ENCODE peak calls at places on chromosomes 11 and 22, in four cellular contexts. X is HepG2, A is HCT116, D is K562. P is an unnamed sample.

GRCh38 chr11:6882747-6883146 is 6.3 kb downstream of the OR10A4 start:
- DNase-seq in X (no peak), A (no peak), D (no peak), P (no peak)

GRCh38 chr11:118625036-118625690 is 17.7 kb downstream of the PHLDB1 start:
- DNase-seq in X (no peak), A (no peak), D (no peak), P (no peak)

GRCh38 chr22:33073989-33074391 is 15.8 kb upstream of the SYN3 start:
- DNase-seq in X (no peak), A (no peak), D (no peak), P (peak; percentile 48)

GRCh38 chr11:70282012-70282411 is 11.5 kb downstream of the PPFIA1 start:
- DNase-seq in X (no peak), A (no peak), D (no peak), P (no peak)

GRCh38 chr22:23306926-23307325 is 126.6 kb downstream of the BCR start:
- DNase-seq in X (no peak), A (no peak), D (no peak), P (no peak)

GRCh38 chr11:118068206-118068944 is 8.5 kb upstream of the TMPRSS4 start:
- DNase-seq in X (no peak), A (no peak), D (peak; percentile 63), P (no peak)

GRCh38 chr11:113305440-113306336 is 8.7 kb upstream of the TTC12 start:
- DNase-seq in X (peak; percentile 32), A (peak; percentile 53), D (peak; percentile 58), P (peak; percentile 59)

GRCh38 chr11:134015541-134015940 is 53.3 kb upstream of the JAM3 start:
- DNase-seq in X (no peak), A (no peak), D (no peak), P (no peak)

GRCh38 chr11:58776891-58777451 is 45.2 kb upstream of the GLYAT start:
- DNase-seq in X (no peak), A (no peak), D (peak; percentile 93), P (no peak)

GRCh38 chr11:124669193-124669592 is 4.3 kb downstream of the SIAE start:
- DNase-seq in X (peak; percentile 33), A (peak; percentile 28), D (peak; percentile 78), P (peak; percentile 51)

GRCh38 chr22:38953577-38954413 is 3.6 kb upstream of the APOBEC3A start:
- DNase-seq in X (no peak), A (no peak), D (no peak), P (no peak)

GRCh38 chr11:122505304-122506006 is 150.1 kb upstream of the UBASH3B start:
- DNase-seq in X (peak; percentile 42), A (peak; percentile 58), D (peak; percentile 47), P (peak; percentile 79)

GRCh38 chr22:39920134-39920743 is 19.4 kb downstream of the GRAP2 start:
- DNase-seq in X (no peak), A (no peak), D (peak; percentile 82), P (no peak)

GRCh38 chr11:134393638-134394037 is 18.4 kb downstream of the B3GAT1 start:
- DNase-seq in X (peak; percentile 13), A (peak; percentile 2), D (peak; percentile 56), P (no peak)

GRCh38 chr11:40118780-40119179 is 1340.7 kb downstream of the LRRC4C start:
- DNase-seq in X (no peak), A (no peak), D (peak; percentile 2), P (no peak)

GRCh38 chr11:2927851-2928604 is 1.2 kb downstream of the PHLDA2 start:
- DNase-seq in X (no peak), A (no peak), D (peak; percentile 38), P (no peak)

GRCh38 chr11:57224126-57224525 is 12.9 kb downstream of the APLNR start:
- DNase-seq in X (no peak), A (no peak), D (no peak), P (no peak)
- TF ChIP-seq TCF7L2 in X (no peak), A (no peak), D (no peak), P (no peak)

GRCh38 chr11:88344869-88345268 is 7.3 kb upstream of the CTSC start:
- DNase-seq in X (no peak), A (no peak), D (no peak), P (no peak)

GRCh38 chr11:88345949-88346348 is 8.4 kb upstream of the CTSC start:
- DNase-seq in X (no peak), A (no peak), D (no peak), P (no peak)

GRCh38 chr11:88341852-88342251 is 4.3 kb upstream of the CTSC start:
- DNase-seq in X (no peak), A (no peak), D (peak; percentile 53), P (no peak)

GRCh38 chr11:88348870-88349269 is 11.3 kb upstream of the CTSC start:
- DNase-seq in X (no peak), A (no peak), D (no peak), P (no peak)

GRCh38 chr11:88345408-88345807 is 7.9 kb upstream of the CTSC start:
- DNase-seq in X (no peak), A (no peak), D (no peak), P (no peak)
- TF ChIP-seq SIN3A in X (no peak), A (no peak), D (no peak), P (no peak)

GRCh38 chr11:86514453-86514852 is 139.8 kb downstream of the CCDC81 start:
- DNase-seq in X (no peak), A (no peak), D (no peak), P (no peak)
- TF ChIP-seq TCF7L2 in X (no peak), A (no peak), D (no peak), P (no peak)

DNA sequence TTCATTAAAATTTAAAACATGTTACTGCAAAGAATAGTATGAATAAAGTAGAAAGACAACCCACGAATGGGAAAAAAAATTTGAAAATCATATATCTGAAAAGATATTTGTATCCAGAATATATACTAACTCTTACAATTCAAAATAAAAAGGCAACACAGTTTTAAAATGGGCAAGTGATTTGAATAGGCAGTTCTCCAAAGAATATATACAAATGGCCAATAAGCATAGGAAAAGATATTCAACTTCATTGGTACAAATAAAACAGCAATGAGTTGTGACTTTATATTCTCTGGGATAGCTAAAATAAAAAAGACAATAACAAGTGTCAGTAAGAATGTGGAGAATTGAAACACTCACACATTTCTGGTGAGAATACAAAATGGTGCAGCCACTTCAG is 41.6 kb upstream of the FAM181B start:
- DNase-seq in X (no peak), A (no peak), D (no peak), P (no peak)
- TF ChIP-seq SIN3A in X (no peak), A (no peak), D (no peak), P (no peak)

GRCh38 chr11:93645938-93646337 is 15.5 kb upstream of the CEP295 start:
- DNase-seq in X (no peak), A (no peak), D (no peak), P (no peak)

GRCh38 chr11:93651052-93651451 is 10.4 kb upstream of the CEP295 start:
- DNase-seq in X (no peak), A (no peak), D (no peak), P (no peak)

GRCh38 chr11:93646399-93646798 is 15.1 kb upstream of the CEP295 start:
- DNase-seq in X (no peak), A (no peak), D (no peak), P (no peak)

GRCh38 chr11:93652161-93652597 is 9.3 kb upstream of the CEP295 start:
- DNase-seq in X (peak; percentile 17), A (no peak), D (peak; percentile 55), P (no peak)

DNA sequence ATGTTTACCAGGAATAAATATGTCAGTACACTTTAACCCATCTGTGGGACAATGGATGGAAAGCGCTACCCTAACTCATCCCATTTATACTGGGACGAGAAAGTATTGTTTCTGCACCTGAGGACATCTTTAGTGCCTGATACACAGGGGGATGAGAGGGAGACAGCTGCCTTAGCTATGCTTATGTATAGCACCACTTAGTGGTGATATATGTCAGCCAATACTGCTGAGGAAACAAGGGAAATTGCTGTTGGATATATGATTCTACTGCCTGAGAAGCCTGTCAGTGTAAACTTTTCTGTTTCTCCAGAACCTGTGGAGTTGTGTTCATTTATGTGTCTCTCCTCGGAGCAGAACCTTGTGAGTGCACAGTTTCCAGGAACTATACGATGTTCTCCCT is 13.3 kb upstream of the CEP295 start:
- DNase-seq in X (peak; percentile 30), A (no peak), D (peak; percentile 17), P (no peak)
- TF ChIP-seq TCF7L2 in X (no peak), A (no peak), D (no peak), P (no peak)

GRCh38 chr11:131819845-131820244 is 449.4 kb downstream of the NTM start:
- DNase-seq in X (no peak), A (no peak), D (no peak), P (no peak)

GRCh38 chr11:131811380-131811779 is 441.0 kb downstream of the NTM start:
- DNase-seq in X (no peak), A (no peak), D (no peak), P (no peak)

GRCh38 chr11:131817701-131818188 is 447.3 kb downstream of the NTM start:
- DNase-seq in X (no peak), A (no peak), D (no peak), P (no peak)

GRCh38 chr11:131816046-131816445 is 445.6 kb downstream of the NTM start:
- DNase-seq in X (no peak), A (no peak), D (no peak), P (no peak)

GRCh38 chr11:131815631-131816030 is 445.2 kb downstream of the NTM start:
- DNase-seq in X (no peak), A (no peak), D (no peak), P (no peak)
- TF ChIP-seq SIN3A in X (no peak), A (no peak), D (no peak), P (no peak)

DNA sequence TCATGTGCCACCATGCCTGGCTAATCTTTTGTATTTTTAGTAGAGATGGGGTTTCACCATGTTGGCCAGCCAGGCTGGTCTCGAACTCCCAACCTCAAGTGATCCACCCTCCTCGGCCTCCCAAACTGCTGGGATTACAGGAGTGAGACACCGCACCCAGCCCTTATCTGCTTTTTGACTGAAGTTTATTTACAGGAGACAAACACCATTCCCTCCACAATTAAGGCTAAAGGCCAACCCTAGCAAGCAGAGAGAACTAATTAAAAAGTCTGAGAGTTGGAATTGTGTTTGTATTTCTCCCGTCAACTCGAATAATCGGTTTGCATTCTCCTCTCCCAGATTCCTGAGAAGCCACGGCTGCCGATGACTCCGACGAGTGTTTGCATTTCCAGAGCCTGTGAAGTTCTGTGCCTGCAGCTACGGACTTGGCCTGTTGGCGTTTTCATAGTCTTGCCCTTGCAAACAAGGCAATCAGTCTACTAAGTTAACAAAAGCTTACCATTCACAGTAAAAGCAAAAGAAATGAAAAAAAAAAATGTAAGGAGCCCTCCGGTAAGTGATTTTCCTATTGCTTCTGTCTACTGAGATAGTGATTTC is 73.3 kb upstream of the NUP50 start:
- DNase-seq in X (peak; percentile 26), A (no peak), D (no peak), P (no peak)
- TF ChIP-seq TCF7L2 in X (no peak), A (no peak), D (no peak), P (no peak)

P was measured in Panc1.